ENCODE peak calls at places on chromosomes 12 and 14, in four cellular contexts. One of them, this sample, is unnamed.

GRCh38 chr14:94041551-94042346 is 15.6 kb downstream of the OTUB2 start:
- DNase-seq in transverse colon: no peak
- DNase-seq in RWPE2: no peak
- DNase-seq in A549: no peak
- DNase-seq in this sample: no peak

GRCh38 chr12:53241623-53242412 is 9.8 kb upstream of the RARG start:
- DNase-seq in transverse colon: no peak
- DNase-seq in RWPE2: no peak
- DNase-seq in A549: no peak
- DNase-seq in this sample: no peak

GRCh38 chr12:104456950-104457745 is 400 bp downstream of the CHST11 start:
- DNase-seq in transverse colon: peak
- DNase-seq in RWPE2: peak
- DNase-seq in A549: peak
- DNase-seq in this sample: no peak

GRCh38 chr14:99545574-99545973 is 58.4 kb downstream of the CCDC85C start:
- DNase-seq in transverse colon: no peak
- DNase-seq in RWPE2: no peak
- DNase-seq in A549: no peak
- DNase-seq in this sample: no peak

GRCh38 chr14:64209428-64210165 is 84.6 kb downstream of the ESR2 start:
- DNase-seq in transverse colon: peak
- DNase-seq in RWPE2: no peak
- DNase-seq in A549: no peak
- DNase-seq in this sample: no peak

GRCh38 chr12:6699989-6700645 is 498 bp downstream of the PIANP start:
- DNase-seq in transverse colon: peak
- DNase-seq in RWPE2: no peak
- DNase-seq in A549: no peak
- DNase-seq in this sample: no peak

GRCh38 chr14:70317969-70318634 is 41.4 kb downstream of the COX16 start:
- DNase-seq in transverse colon: peak
- DNase-seq in RWPE2: no peak
- DNase-seq in A549: peak
- DNase-seq in this sample: peak

GRCh38 chr12:28568709-28569108 is 378.5 kb downstream of the CCDC91 start:
- DNase-seq in transverse colon: no peak
- DNase-seq in RWPE2: no peak
- DNase-seq in A549: no peak
- DNase-seq in this sample: no peak

GRCh38 chr12:51013441-51013840 is 12.7 kb downstream of the SLC11A2 start:
- DNase-seq in transverse colon: no peak
- DNase-seq in RWPE2: no peak
- DNase-seq in A549: no peak
- DNase-seq in this sample: no peak

GRCh38 chr12:39296496-39296895 is 146.4 kb downstream of the KIF21A start:
- DNase-seq in transverse colon: no peak
- DNase-seq in RWPE2: no peak
- DNase-seq in A549: no peak
- DNase-seq in this sample: no peak

GRCh38 chr12:7004840-7005239 is 13.4 kb downstream of the LPCAT3 start:
- DNase-seq in transverse colon: no peak
- DNase-seq in RWPE2: no peak
- DNase-seq in A549: no peak
- DNase-seq in this sample: no peak

GRCh38 chr12:133023566-133023965 is 13.7 kb upstream of the ZNF84 start:
- DNase-seq in transverse colon: no peak
- DNase-seq in RWPE2: no peak
- DNase-seq in A549: no peak
- DNase-seq in this sample: no peak

GRCh38 chr12:49331360-49332222 is 5.4 kb downstream of the C1QL4 start:
- DNase-seq in transverse colon: peak
- DNase-seq in RWPE2: peak
- DNase-seq in A549: peak
- DNase-seq in this sample: no peak

GRCh38 chr12:45553204-45553603 is 176.3 kb upstream of the ARID2 start:
- DNase-seq in transverse colon: no peak
- DNase-seq in RWPE2: no peak
- DNase-seq in A549: no peak
- DNase-seq in this sample: no peak

GRCh38 chr12:127044841-127045240 is 1222.1 kb upstream of the TMEM132C start:
- DNase-seq in transverse colon: no peak
- DNase-seq in RWPE2: no peak
- DNase-seq in A549: no peak
- DNase-seq in this sample: no peak

GRCh38 chr14:74875941-74876913 is at the start of gene PROX2:
- DNase-seq in transverse colon: no peak
- DNase-seq in RWPE2: no peak
- DNase-seq in A549: no peak
- DNase-seq in this sample: no peak

GRCh38 chr14:97218713-97219355 is 421.7 kb downstream of the VRK1 start:
- DNase-seq in transverse colon: no peak
- DNase-seq in RWPE2: no peak
- DNase-seq in A549: no peak
- DNase-seq in this sample: no peak

GRCh38 chr14:49904270-49904669 is 11.4 kb downstream of the ARF6 start:
- DNase-seq in transverse colon: no peak
- DNase-seq in RWPE2: no peak
- DNase-seq in A549: no peak
- DNase-seq in this sample: no peak

GRCh38 chr14:51210594-51210993 is 29.5 kb upstream of the TMX1 start:
- DNase-seq in transverse colon: no peak
- DNase-seq in RWPE2: no peak
- DNase-seq in A549: no peak
- DNase-seq in this sample: no peak

GRCh38 chr12:28563286-28563685 is 373.0 kb downstream of the CCDC91 start:
- DNase-seq in transverse colon: no peak
- DNase-seq in RWPE2: no peak
- DNase-seq in A549: no peak
- DNase-seq in this sample: no peak

GRCh38 chr12:125280482-125281377 is 215.5 kb downstream of the AACS start:
- DNase-seq in transverse colon: no peak
- DNase-seq in RWPE2: no peak
- DNase-seq in A549: peak
- DNase-seq in this sample: no peak

GRCh38 chr12:91316825-91317224 is 134.2 kb upstream of the DCN start:
- DNase-seq in transverse colon: no peak
- DNase-seq in RWPE2: no peak
- DNase-seq in A549: no peak
- DNase-seq in this sample: no peak

GRCh38 chr14:54335569-54336155 is 61.1 kb upstream of the CDKN3 start:
- DNase-seq in transverse colon: no peak
- DNase-seq in RWPE2: no peak
- DNase-seq in A549: no peak
- DNase-seq in this sample: no peak

GRCh38 chr12:41514907-41515306 is 326.8 kb downstream of the PDZRN4 start:
- DNase-seq in transverse colon: no peak
- DNase-seq in RWPE2: no peak
- DNase-seq in A549: no peak
- DNase-seq in this sample: no peak

GRCh38 chr12:105954891-105955607 is 183.7 kb downstream of the NUAK1 start:
- DNase-seq in transverse colon: no peak
- DNase-seq in RWPE2: no peak
- DNase-seq in A549: no peak
- DNase-seq in this sample: no peak

GRCh38 chr12:68222336-68222735 is 3.3 kb downstream of the IL26 start:
- DNase-seq in transverse colon: no peak
- DNase-seq in RWPE2: no peak
- DNase-seq in A549: no peak
- DNase-seq in this sample: no peak

GRCh38 chr12:83843531-83843930 is 1069.1 kb downstream of the SLC6A15 start:
- DNase-seq in transverse colon: no peak
- DNase-seq in RWPE2: no peak
- DNase-seq in A549: no peak
- DNase-seq in this sample: no peak

GRCh38 chr14:61923348-61923747 is 161.1 kb downstream of the SNAPC1 start:
- DNase-seq in transverse colon: no peak
- DNase-seq in RWPE2: no peak
- DNase-seq in A549: no peak
- DNase-seq in this sample: no peak

GRCh38 chr14:53881161-53881846 is 75.3 kb downstream of the BMP4 start:
- DNase-seq in transverse colon: no peak
- DNase-seq in RWPE2: no peak
- DNase-seq in A549: no peak
- DNase-seq in this sample: peak

GRCh38 chr14:102320033-102320660 is 601 bp downstream of the ZNF839 start:
- DNase-seq in transverse colon: peak
- DNase-seq in RWPE2: no peak
- DNase-seq in A549: peak
- DNase-seq in this sample: no peak

GRCh38 chr12:66688836-66689439 is 10.1 kb upstream of the GRIP1 start:
- DNase-seq in transverse colon: peak
- DNase-seq in RWPE2: peak
- DNase-seq in A549: peak
- DNase-seq in this sample: no peak

GRCh38 chr14:98177551-98177950 is 1094.4 kb downstream of the BCL11B start:
- DNase-seq in transverse colon: no peak
- DNase-seq in RWPE2: no peak
- DNase-seq in A549: no peak
- DNase-seq in this sample: no peak

DNA sequence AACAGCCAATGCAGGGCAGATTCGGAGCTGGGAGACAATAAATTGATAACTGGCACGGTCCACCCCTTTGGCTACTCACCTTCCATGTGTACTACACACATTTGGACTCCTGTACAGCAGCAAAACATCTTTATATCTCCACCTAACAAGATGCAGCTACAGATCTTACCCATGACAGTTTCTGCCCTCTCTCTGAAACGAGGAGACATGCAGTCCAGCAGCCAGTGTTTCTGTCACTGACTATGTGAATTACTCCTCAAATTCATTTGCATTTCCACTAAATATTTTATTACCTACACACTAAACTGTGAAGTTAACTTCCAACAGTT is 58.7 kb upstream of the BEGAIN start:
- DNase-seq in transverse colon: no peak
- DNase-seq in RWPE2: no peak
- DNase-seq in A549: no peak
- DNase-seq in this sample: no peak
- TF ChIP-seq CTCF in transverse colon: no peak
- TF ChIP-seq CTCF in RWPE2: peak
- TF ChIP-seq CTCF in A549: no peak
- TF ChIP-seq CTCF in this sample: no peak

DNA sequence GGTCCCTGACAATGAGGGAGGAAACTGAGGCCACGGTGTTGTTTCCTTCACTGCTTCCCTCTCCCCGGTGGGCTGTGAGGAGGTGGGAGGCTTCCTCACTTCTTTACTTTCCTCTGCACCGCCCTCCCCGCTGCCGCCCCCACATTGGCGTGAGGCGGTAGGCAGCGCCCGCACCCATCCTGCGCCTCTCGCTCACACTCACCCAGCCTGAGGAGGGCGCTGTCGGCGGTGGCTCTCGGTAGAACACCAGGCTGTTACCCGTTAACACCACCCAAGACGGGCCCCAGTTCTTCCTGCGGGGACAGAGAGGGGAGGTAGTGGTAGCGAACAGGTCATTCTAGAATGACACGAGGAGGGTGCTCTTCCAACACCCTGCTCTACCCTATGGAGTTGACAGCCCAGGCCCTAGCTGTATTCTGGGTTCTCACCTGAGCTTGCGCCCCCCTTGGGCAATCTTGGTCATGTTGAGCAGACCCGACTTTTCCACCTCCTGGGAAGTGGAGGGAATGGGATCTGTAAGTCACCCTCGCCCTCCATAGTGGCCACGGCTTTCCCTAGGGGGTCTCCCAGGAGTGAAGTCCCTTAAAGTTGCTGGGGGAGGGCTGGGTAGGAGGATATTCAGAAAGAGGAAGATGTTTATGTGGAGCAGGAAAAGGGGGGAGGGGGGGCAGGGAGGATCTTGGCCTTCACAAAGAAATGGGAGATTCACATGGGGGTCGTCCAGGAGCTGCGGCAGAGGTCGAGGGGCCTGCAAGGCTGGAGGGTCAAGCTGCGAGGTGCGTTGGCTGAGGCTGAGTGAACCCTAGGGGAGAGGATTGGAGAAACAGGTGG is 3.3 kb downstream of the ARHGAP9 start:
- DNase-seq in transverse colon: peak
- DNase-seq in RWPE2: no peak
- DNase-seq in A549: no peak
- DNase-seq in this sample: no peak
- H3K4me3 ChIP-seq in transverse colon: peak
- H3K4me3 ChIP-seq in RWPE2: no peak
- H3K4me3 ChIP-seq in A549: no peak
- H3K4me3 ChIP-seq in this sample: no peak

GRCh38 chr12:5429741-5430557 is 2.0 kb upstream of the NTF3 start:
- DNase-seq in transverse colon: no peak
- DNase-seq in RWPE2: no peak
- DNase-seq in A549: no peak
- DNase-seq in this sample: no peak

GRCh38 chr12:5432011-5432400 is at the start of gene NTF3:
- DNase-seq in transverse colon: no peak
- DNase-seq in RWPE2: no peak
- DNase-seq in A549: no peak
- DNase-seq in this sample: no peak

GRCh38 chr12:5430639-5431603 is 987 bp upstream of the NTF3 start:
- DNase-seq in transverse colon: no peak
- DNase-seq in RWPE2: no peak
- DNase-seq in A549: no peak
- DNase-seq in this sample: no peak

GRCh38 chr12:5433081-5433839 is 1.4 kb downstream of the NTF3 start:
- DNase-seq in transverse colon: no peak
- DNase-seq in RWPE2: no peak
- DNase-seq in A549: no peak
- DNase-seq in this sample: no peak

DNA sequence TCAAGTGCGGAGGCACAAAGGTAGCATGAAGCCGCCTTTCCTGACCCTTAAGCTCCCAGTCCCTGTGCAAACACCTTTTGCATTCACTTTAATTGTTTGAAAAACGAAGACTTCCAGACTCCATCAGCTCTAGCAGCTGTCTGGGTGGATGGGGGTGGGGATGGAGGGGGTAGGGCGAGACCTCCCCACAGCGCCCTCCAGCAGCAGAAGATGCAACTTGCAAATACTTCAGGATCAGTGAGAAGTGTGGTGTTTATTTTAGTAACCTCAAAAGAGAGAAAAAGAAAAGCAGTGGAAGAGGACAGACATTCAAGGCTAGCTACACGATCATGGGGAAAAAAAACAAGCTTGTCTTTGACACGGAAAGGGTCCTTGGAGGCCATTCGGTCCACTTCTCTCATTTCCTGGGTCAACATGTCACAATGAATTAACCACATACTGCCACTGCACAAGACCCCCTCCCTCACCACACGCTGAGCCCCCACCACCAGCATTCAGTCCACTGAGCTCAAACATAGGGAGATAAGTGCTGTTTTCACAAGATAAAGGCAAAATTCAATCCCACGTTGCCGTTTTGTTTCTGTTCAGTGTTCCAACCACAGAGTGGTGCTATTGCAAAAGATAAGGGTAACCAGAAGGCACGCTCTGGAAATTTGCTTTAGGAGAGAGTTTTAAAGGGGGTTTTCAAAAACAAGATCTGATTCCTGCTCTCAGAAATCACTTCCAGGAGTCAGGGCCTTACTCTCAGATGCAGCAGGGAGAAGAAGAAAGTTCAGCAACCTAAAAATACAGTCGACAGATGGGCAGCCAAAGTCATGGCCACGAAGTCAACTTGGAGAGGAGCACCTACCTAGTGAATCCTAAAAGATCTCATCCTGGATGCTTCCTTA is 3.3 kb upstream of the NTF3 start:
- DNase-seq in transverse colon: no peak
- DNase-seq in RWPE2: no peak
- DNase-seq in A549: no peak
- DNase-seq in this sample: no peak
- TF ChIP-seq CTCF in transverse colon: peak
- TF ChIP-seq CTCF in RWPE2: peak
- TF ChIP-seq CTCF in A549: no peak
- TF ChIP-seq CTCF in this sample: peak

GRCh38 chr14:23578560-23579310 is at the start of gene JPH4:
- DNase-seq in transverse colon: no peak
- DNase-seq in RWPE2: no peak
- DNase-seq in A549: no peak
- DNase-seq in this sample: no peak
- H3K4me3 ChIP-seq in transverse colon: no peak
- H3K4me3 ChIP-seq in RWPE2: no peak
- H3K4me3 ChIP-seq in A549: no peak
- H3K4me3 ChIP-seq in this sample: no peak

This sample was measured in kidney epithelial cell.